ENCODE peak calls at places on chromosome 20, in seven cellular contexts. Q is cardiac muscle cell, K is psoas muscle, U is PC-3, M is OCI-LY7, W is stomach, T is ovary. R is an unnamed sample.

GRCh38 chr20:61857414-61857775 is 208.3 kb downstream of the TAF4 start:
- DNase-seq in W (no peak), M (no peak), U (no peak), Q (no peak), T (no peak), K (no peak), R (no peak)

GRCh38 chr20:4633379-4633778 is 88.3 kb upstream of the PRND start:
- DNase-seq in M (no peak), Q (no peak), W (no peak), T (no peak), K (no peak), U (no peak), R (no peak)

GRCh38 chr20:17500271-17500670 is 30.9 kb downstream of the BFSP1 start:
- DNase-seq in W (no peak), U (no peak), M (no peak), T (no peak), K (no peak), Q (no peak), R (no peak)

GRCh38 chr20:57020364-57020763 is 246.1 kb downstream of the BMP7 start:
- DNase-seq in K (no peak), U (no peak), M (no peak), Q (no peak), T (no peak), W (no peak), R (no peak)

GRCh38 chr20:46964299-46965123 is 69.9 kb downstream of the EYA2 start:
- DNase-seq in W (peak), M (peak), U (no peak), T (no peak), Q (no peak), K (no peak), R (no peak)

GRCh38 chr20:62318411-62319345 is 15.9 kb downstream of the ADRM1 start:
- DNase-seq in U (peak), M (no peak), W (no peak), Q (peak), K (no peak), T (no peak), R (no peak)

GRCh38 chr20:23652371-23652770 is 14.6 kb upstream of the CST3 start:
- DNase-seq in T (no peak), K (no peak), U (no peak), W (no peak), M (no peak), Q (no peak), R (no peak)

GRCh38 chr20:24836900-24837299 is 112.2 kb upstream of the CST7 start:
- DNase-seq in U (no peak), M (no peak), Q (no peak), T (no peak), W (no peak), K (no peak), R (no peak)

GRCh38 chr20:2867081-2867860 is 6.0 kb upstream of the PTPRA start:
- DNase-seq in U (no peak), M (no peak), K (no peak), T (no peak), W (peak), Q (no peak), R (no peak)

GRCh38 chr20:64055893-64056638 is 6.6 kb upstream of the SOX18 start:
- DNase-seq in M (no peak), T (no peak), Q (peak), W (no peak), K (peak), U (peak), R (no peak)

DNA sequence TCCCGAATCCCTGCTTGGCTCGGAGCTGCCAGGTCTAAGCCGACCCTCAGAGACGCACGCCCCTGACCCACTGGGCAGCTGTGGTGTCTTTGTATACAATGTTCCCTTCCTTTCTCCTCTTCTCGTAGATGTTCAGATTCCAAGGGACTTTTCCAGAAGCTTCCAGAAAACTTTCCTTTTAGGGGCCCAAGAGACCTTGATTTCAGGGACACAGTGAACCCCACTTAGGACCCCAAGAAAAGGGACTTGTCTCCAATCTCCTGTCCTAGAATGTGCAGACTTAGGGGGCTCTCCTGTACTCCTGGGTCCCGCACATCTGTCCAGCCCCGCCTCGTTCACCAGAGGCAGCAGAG is 103.5 kb downstream of the EDN3 start:
- DNase-seq in W (no peak), T (no peak), U (no peak), Q (no peak), M (no peak), K (no peak), R (no peak)
- TF ChIP-seq CTCF in W (no peak), T (no peak), U (peak), Q (no peak), M (peak), K (no peak), R (no peak)

GRCh38 chr20:19213946-19214490 is 1.6 kb downstream of the SLC24A3 start:
- DNase-seq in U (no peak), W (no peak), Q (no peak), T (no peak), M (no peak), K (no peak), R (no peak)

GRCh38 chr20:19210426-19211155 is 1.9 kb upstream of the SLC24A3 start:
- DNase-seq in M (no peak), U (no peak), W (no peak), K (no peak), T (peak), Q (peak), R (no peak)

GRCh38 chr20:19211252-19211651 is 1.2 kb upstream of the SLC24A3 start:
- DNase-seq in M (no peak), T (no peak), Q (no peak), W (no peak), K (no peak), U (no peak), R (no peak)

GRCh38 chr20:19211661-19212523 is 550 bp upstream of the SLC24A3 start:
- DNase-seq in W (peak), M (no peak), U (no peak), K (peak), T (peak), Q (peak), R (no peak)

DNA sequence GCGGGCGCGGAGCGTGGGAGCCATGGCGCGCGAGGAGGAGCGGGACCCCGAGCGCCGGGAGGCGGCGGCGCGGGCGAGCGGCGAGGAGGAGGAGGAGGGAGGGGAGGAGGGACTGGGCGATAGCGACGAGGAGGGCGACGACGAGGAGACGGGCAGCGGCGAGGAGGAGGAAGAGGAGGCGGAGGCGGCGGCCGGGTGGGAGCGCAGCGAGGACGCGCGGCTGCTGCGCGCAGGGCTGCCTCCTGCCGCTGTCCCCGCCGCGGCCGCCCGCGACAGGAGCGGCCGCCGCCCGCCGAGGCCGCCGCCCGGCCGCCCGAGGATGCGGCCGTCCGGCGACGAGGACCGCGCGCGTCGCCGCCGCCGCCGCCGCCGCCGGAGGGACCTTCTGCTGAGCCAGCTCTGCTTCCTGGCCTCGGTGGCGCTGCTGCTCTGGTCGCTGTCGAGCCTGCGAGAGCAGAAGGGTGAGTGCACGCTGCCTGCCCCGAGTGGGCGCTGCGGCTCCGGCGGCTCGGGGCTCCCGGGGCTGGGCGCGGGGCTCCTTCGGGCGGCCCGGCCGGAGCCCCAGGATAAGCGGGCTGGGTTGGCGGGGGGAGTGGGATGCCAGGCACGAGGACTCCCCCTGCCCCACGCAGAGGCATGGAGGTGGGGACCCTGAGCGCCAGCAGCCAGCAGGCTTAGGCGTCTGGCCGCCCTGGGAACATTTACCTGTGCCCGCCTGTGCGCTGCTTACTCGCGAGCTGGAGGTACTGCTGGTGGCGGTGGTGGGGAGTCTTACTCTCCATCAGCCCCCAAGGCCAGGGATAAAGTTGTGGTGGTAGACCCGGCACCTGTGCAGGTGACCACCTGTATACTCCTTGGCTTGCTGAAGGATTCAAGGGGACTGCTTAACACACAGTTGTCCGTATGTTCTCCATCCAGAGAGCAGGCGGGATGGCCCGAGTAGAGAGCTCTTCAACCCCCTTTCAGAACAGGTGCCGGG is at the start of gene SLC24A3:
- DNase-seq in K (peak), T (peak), M (no peak), U (peak), Q (peak), W (peak), R (no peak)
- H3K27ac ChIP-seq in K (peak), T (peak), M (no peak), U (no peak), Q (no peak), W (peak), R (no peak)

GRCh38 chr20:45445805-45446562 is 23.6 kb upstream of the WFDC2 start:
- DNase-seq in M (peak), Q (no peak), K (no peak), W (no peak), U (peak), T (no peak), R (peak)
- TF ChIP-seq CTCF in M (peak), Q (peak), K (peak), W (no peak), U (peak), T (no peak), R (peak)

DNA sequence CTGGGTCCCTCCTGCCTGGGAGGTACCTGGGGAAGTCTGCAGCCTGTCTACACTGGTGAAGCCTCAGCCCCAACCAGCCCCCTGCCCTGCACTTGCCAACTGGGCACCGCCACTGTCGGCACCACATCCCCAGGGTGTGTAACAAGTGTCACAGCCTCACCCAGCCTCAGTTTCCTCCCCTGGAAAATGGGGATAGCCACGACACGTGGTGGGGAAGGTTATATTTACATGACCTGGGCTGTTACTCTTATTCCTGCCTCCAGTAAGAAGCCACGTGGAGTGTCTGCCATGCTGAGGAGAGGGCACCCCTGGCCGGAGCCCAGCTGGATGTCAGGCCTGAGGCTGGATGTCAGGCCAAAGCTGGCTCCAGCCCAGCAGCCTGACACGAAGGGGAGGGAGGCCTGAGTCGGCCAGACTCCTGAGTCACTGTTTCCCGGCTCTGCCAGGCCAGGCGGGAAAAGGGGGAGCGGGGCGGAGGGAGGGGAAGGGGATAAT is 44.9 kb downstream of the SNAI1 start:
- DNase-seq in U (peak), K (peak), Q (peak), M (no peak), T (peak), W (no peak), R (no peak)
- H3K27ac ChIP-seq in U (peak), K (no peak), Q (no peak), M (no peak), T (no peak), W (peak), R (no peak)

GRCh38 chr20:32763202-32763999 is 1.2 kb downstream of the DNMT3B start:
- DNase-seq in T (no peak), Q (no peak), M (peak), K (no peak), W (no peak), U (peak), R (no peak)
- TF ChIP-seq CTCF in T (no peak), Q (no peak), M (peak), K (no peak), W (no peak), U (no peak), R (no peak)

DNA sequence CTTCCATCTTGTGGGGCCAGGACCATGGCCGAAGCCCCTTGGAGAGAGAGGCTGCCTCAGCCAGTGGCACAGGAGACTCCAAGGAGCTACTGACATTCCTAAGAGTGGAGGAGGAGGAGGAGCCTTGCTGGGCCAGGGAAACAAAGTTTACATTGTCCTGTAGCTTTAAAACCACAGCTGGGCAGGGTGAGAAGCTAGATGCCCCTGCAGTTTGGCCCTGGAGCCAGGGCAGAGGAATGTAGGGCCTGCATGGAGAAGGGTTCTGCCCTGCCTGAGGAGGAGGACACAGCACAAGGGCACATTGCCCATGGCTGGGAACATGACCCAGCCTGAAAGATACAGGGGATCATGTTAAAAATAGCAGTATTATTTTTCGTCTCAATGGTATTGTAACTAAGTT is 37.4 kb downstream of the PLCG1 start:
- DNase-seq in M (no peak), Q (peak), T (peak), W (peak), K (peak), U (no peak), R (no peak)
- H3K27ac ChIP-seq in M (no peak), Q (no peak), T (peak), W (peak), K (peak), U (no peak), R (no peak)

R was measured in DND-41.